ENCODE peak calls at places on chromosomes 6 and 20, in six cellular contexts. Q is activated CD8-positive, alpha-beta memory T cell treated with anti-CD3 and anti-CD28 coated beads, Interleukin-2, amount 50 U/mL, for 4 hours; D is activated CD4-positive, alpha-beta T cell treated with anti-CD3 and anti-CD28 coated beads, Interleukin-2, amount 10 ng/mL, durations not matched to agents 7 days and 5 days; O is nephron progenitor cell; X is T-helper 2 cell; H is GM04504. U is an unnamed sample.

GRCh38 chr6:9295641-9296040 is 860.3 kb upstream of the SLC35B3 start:
- DNase-seq in D (no peak), O (no peak), X (no peak), H (no peak), Q (no peak), U (no peak)

GRCh38 chr20:13934992-13935894 is 55.2 kb downstream of the SEL1L2 start:
- DNase-seq in X (no peak), O (no peak), D (no peak), Q (no peak), H (no peak), U (no peak)

GRCh38 chr6:135703621-135704020 is 147.9 kb upstream of the PDE7B start:
- DNase-seq in X (no peak), O (no peak), Q (no peak), D (no peak), H (no peak), U (no peak)

GRCh38 chr6:69884231-69884630 is 17.9 kb downstream of the COL19A1 start:
- DNase-seq in X (no peak), D (no peak), O (no peak), H (no peak), Q (no peak), U (no peak)

GRCh38 chr6:14903176-14904088 is 342.4 kb upstream of the JARID2 start:
- DNase-seq in Q (no peak), D (no peak), O (no peak), H (no peak), X (no peak), U (no peak)

GRCh38 chr6:33384581-33385020 is 7.0 kb upstream of the KIFC1 start:
- DNase-seq in Q (no peak), X (no peak), H (peak; percentile 56), O (no peak), D (no peak), U (peak; percentile 85)

GRCh38 chr6:3841711-3842565 is 7.2 kb upstream of the FAM50B start:
- DNase-seq in H (peak; percentile 68), X (no peak), O (no peak), Q (no peak), D (no peak), U (peak; percentile 88)

GRCh38 chr20:12984069-12984765 is 24.6 kb upstream of the SPTLC3 start:
- DNase-seq in H (no peak), Q (no peak), X (no peak), D (no peak), O (no peak), U (peak; percentile 72)

GRCh38 chr6:93468291-93468690 is 48.9 kb upstream of the EPHA7 start:
- DNase-seq in H (no peak), D (no peak), X (no peak), Q (no peak), O (no peak), U (peak; percentile 69)

GRCh38 chr6:149094156-149094555 is 223.4 kb upstream of the TAB2 start:
- DNase-seq in O (no peak), Q (no peak), X (no peak), H (no peak), D (no peak), U (no peak)

GRCh38 chr20:35305682-35306556 is 13.7 kb upstream of the FAM83C start:
- DNase-seq in O (no peak), D (peak; percentile 48), X (peak; percentile 65), H (peak; percentile 99), Q (peak; percentile 31), U (peak; percentile 98)

GRCh38 chr20:46970937-46971630 is 76.4 kb downstream of the EYA2 start:
- DNase-seq in D (peak; percentile 15), X (no peak), O (peak; percentile 27), Q (no peak), H (no peak), U (peak; percentile 76)

GRCh38 chr20:62768234-62768814 is 27.9 kb upstream of the MRGBP start:
- DNase-seq in D (no peak), X (no peak), O (no peak), H (no peak), Q (no peak), U (no peak)

GRCh38 chr6:50990750-50991446 is 172.2 kb downstream of the TFAP2B start:
- DNase-seq in D (no peak), Q (no peak), X (no peak), H (no peak), O (no peak), U (peak; percentile 8)

GRCh38 chr20:51366155-51366886 is 176.2 kb downstream of the NFATC2 start:
- DNase-seq in X (no peak), H (peak; percentile 100), Q (no peak), O (no peak), D (no peak), U (peak; percentile 100)

GRCh38 chr20:325043-325888 is at the start of gene SOX12:
- DNase-seq in D (peak; percentile 97), Q (peak; percentile 99), O (peak; percentile 100), H (peak; percentile 80), X (peak; percentile 97), U (peak; percentile 89)

GRCh38 chr6:136607932-136608772 is 57.9 kb upstream of the MAP7 start:
- DNase-seq in D (peak; percentile 84), Q (peak; percentile 80), H (no peak), O (peak; percentile 82), X (peak; percentile 74), U (peak; percentile 64)